ENCODE peak calls at places on chromosome X, in eight cellular contexts. A, J, L, Y, I, W, T and H are unnamed samples.

GRCh38 chrX:15598031-15598430 is 2.7 kb downstream of the ACE2 start:
- DNase-seq in T (no peak), Y (no peak), A (no peak), J (no peak), I (no peak), L (no peak), W (no peak), H (no peak)

GRCh38 chrX:43581888-43582539 is 74.1 kb upstream of the MAOA start:
- DNase-seq in L (peak; percentile 3), Y (no peak), A (no peak), T (no peak), J (no peak), I (no peak), W (no peak), H (no peak)

GRCh38 chrX:119885554-119886428 is 9.9 kb upstream of the AKAP14 start:
- DNase-seq in L (no peak), Y (no peak), T (no peak), W (no peak), J (peak; percentile 29), A (no peak), I (no peak), H (no peak)

GRCh38 chrX:21744721-21745120 is 13.2 kb downstream of the SMPX start:
- DNase-seq in A (no peak), W (no peak), Y (no peak), I (no peak), L (no peak), T (no peak), J (no peak), H (no peak)

GRCh38 chrX:129115104-129115503 is 408.2 kb downstream of the SMARCA1 start:
- DNase-seq in L (no peak), Y (peak; percentile 2), I (peak; percentile 72), W (peak; percentile 11), T (no peak), J (peak; percentile 48), A (no peak), H (no peak)

GRCh38 chrX:9859711-9860555 is 73.7 kb downstream of the SHROOM2 start:
- DNase-seq in J (no peak), T (no peak), Y (no peak), I (no peak), A (no peak), W (no peak), L (peak; percentile 25), H (no peak)

GRCh38 chrX:103376118-103376978 is at the start of gene BEX3:
- DNase-seq in J (peak; percentile 48), Y (peak; percentile 17), L (peak; percentile 30), A (no peak), W (peak; percentile 27), I (peak; percentile 69), T (no peak), H (peak; percentile 41)

GRCh38 chrX:6071755-6072154 is 156.9 kb downstream of the NLGN4X start:
- DNase-seq in T (no peak), I (no peak), L (no peak), W (no peak), Y (no peak), J (no peak), A (no peak), H (no peak)

GRCh38 chrX:16653424-16653823 is 3.5 kb downstream of the S100G start:
- DNase-seq in I (no peak), Y (no peak), J (peak; percentile 24), A (no peak), W (no peak), L (peak; percentile 13), T (no peak), H (no peak)

GRCh38 chrX:149512225-149512885 is 7.2 kb upstream of the IDS start:
- DNase-seq in Y (peak; percentile 30), W (peak; percentile 32), I (peak; percentile 73), L (peak; percentile 17), J (peak; percentile 53), T (peak; percentile 37), A (no peak), H (peak; percentile 37)

GRCh38 chrX:111270339-111270738 is at the start of gene CAPN6:
- DNase-seq in W (no peak), T (no peak), A (no peak), Y (no peak), I (peak; percentile 20), J (peak; percentile 22), L (no peak), H (peak; percentile 7)

GRCh38 chrX:30865020-30865419 is 24.0 kb downstream of the TAB3 start:
- DNase-seq in J (no peak), T (no peak), W (no peak), A (no peak), I (peak; percentile 31), L (no peak), Y (no peak), H (no peak)

GRCh38 chrX:634306-634958 is 3.8 kb downstream of the SHOX start:
- DNase-seq in A (no peak), W (no peak), L (no peak), T (no peak), I (no peak), J (no peak), Y (no peak), H (no peak)

GRCh38 chrX:131812847-131813825 is 210.0 kb upstream of the STK26 start:
- DNase-seq in Y (peak; percentile 18), I (peak; percentile 59), T (no peak), L (no peak), W (peak; percentile 75), J (peak; percentile 81), A (peak; percentile 77), H (no peak)

GRCh38 chrX:43970528-43970927 is 2.7 kb downstream of the NDP start:
- DNase-seq in Y (no peak), L (peak; percentile 52), T (no peak), A (no peak), I (no peak), W (no peak), J (no peak), H (no peak)

GRCh38 chrX:16666541-16666940 is 16.6 kb downstream of the S100G start:
- DNase-seq in L (peak; percentile 14), T (no peak), Y (no peak), W (no peak), A (no peak), I (no peak), J (no peak), H (no peak)

GRCh38 chrX:16788477-16788876 is 2.2 kb downstream of the TXLNG start:
- DNase-seq in I (no peak), W (no peak), J (no peak), T (no peak), A (no peak), L (no peak), Y (no peak), H (no peak)

GRCh38 chrX:9767375-9767774 is 1.7 kb upstream of the GPR143 start:
- DNase-seq in Y (no peak), T (no peak), I (no peak), W (no peak), L (no peak), J (no peak), A (no peak), H (no peak)

GRCh38 chrX:10341309-10341708 is 184.5 kb downstream of the CLCN4 start:
- DNase-seq in L (no peak), Y (no peak), T (no peak), W (no peak), A (no peak), I (no peak), J (no peak), H (no peak)

GRCh38 chrX:123217077-123217476 is 33.0 kb downstream of the GRIA3 start:
- DNase-seq in Y (no peak), J (no peak), L (no peak), I (no peak), T (no peak), W (no peak), A (no peak), H (no peak)

GRCh38 chrX:71081348-71082148 is 13.4 kb upstream of the SNX12 start:
- DNase-seq in J (no peak), W (peak; percentile 7), I (no peak), T (no peak), L (no peak), Y (no peak), A (no peak), H (no peak)

GRCh38 chrX:133215747-133216146 is 2.4 kb downstream of the TFDP3 start:
- DNase-seq in A (no peak), Y (no peak), I (peak; percentile 44), T (no peak), L (no peak), W (no peak), J (peak; percentile 27), H (no peak)

GRCh38 chrX:131816551-131817136 is 206.5 kb upstream of the STK26 start:
- DNase-seq in Y (no peak), J (peak; percentile 93), A (peak; percentile 71), L (no peak), T (no peak), I (peak; percentile 44), W (peak; percentile 39), H (peak; percentile 7)

GRCh38 chrX:47177079-47177478 is 16.6 kb upstream of the UBA1 start:
- DNase-seq in T (no peak), I (no peak), Y (no peak), W (no peak), L (no peak), A (no peak), J (no peak), H (no peak)

GRCh38 chrX:96692454-96692853 is 7.8 kb downstream of the DIAPH2 start:
- DNase-seq in I (no peak), T (no peak), A (no peak), Y (no peak), J (no peak), W (no peak), L (peak; percentile 24), H (no peak)

GRCh38 chrX:111124418-111124817 is 28.4 kb downstream of the PAK3 start:
- DNase-seq in T (no peak), J (no peak), A (no peak), W (no peak), I (no peak), Y (no peak), L (no peak), H (no peak)

GRCh38 chrX:129597905-129598304 is 56.9 kb downstream of the APLN start:
- DNase-seq in A (no peak), Y (no peak), L (no peak), I (no peak), T (no peak), W (no peak), J (no peak), H (no peak)

GRCh38 chrX:135481696-135482179 is 38.7 kb upstream of the INTS6L start:
- DNase-seq in I (no peak), A (no peak), T (no peak), J (no peak), Y (no peak), L (no peak), W (no peak), H (no peak)

GRCh38 chrX:39907964-39908616 is 189.7 kb downstream of the BCOR start:
- DNase-seq in A (no peak), L (peak; percentile 90), I (no peak), Y (no peak), W (no peak), T (no peak), J (no peak), H (peak; percentile 52)

GRCh38 chrX:24325231-24325630 is 11.4 kb upstream of the SUPT20HL2 start:
- DNase-seq in Y (no peak), J (no peak), T (no peak), A (no peak), W (no peak), I (no peak), L (no peak), H (no peak)